ENCODE peak calls at places on chromosome 2, in nine cellular contexts. P is NCI-H146; E is A549; O is T-helper 22 cell; S is dorsolateral prefrontal cortex; X is left cardiac atrium; M is activated CD4-positive, alpha-beta T cell treated with anti-CD3 and anti-CD28 coated beads, Interleukin-2, amount 50 U/mL, for 24 hours; V is T-helper 17 cell; C is RCC 7860. D is an unnamed sample.

GRCh38 chr2:1591978-1592907 is 152.1 kb downstream of the PXDN start:
- DNase-seq in V (no peak), X (peak), P (no peak), S (peak), O (no peak), M (no peak), C (no peak), E (peak), D (no peak)

GRCh38 chr2:37156071-37156856 is 516 bp downstream of the EIF2AK2 start:
- DNase-seq in C (no peak), V (no peak), P (peak), E (peak), M (peak), X (peak), O (no peak), S (peak), D (peak)

GRCh38 chr2:7118606-7119503 is 201.6 kb downstream of the RNF144A start:
- DNase-seq in C (no peak), O (no peak), X (no peak), E (peak), S (no peak), V (no peak), M (no peak), P (peak), D (peak)

GRCh38 chr2:158923180-158923594 is 45.3 kb upstream of the TANC1 start:
- DNase-seq in E (no peak), V (no peak), O (no peak), X (no peak), C (no peak), S (no peak), M (no peak), P (no peak), D (no peak)

GRCh38 chr2:215870088-215870490 is 143.3 kb downstream of the MREG start:
- DNase-seq in P (no peak), S (no peak), C (no peak), X (peak), E (peak), M (no peak), V (no peak), O (no peak), D (no peak)

GRCh38 chr2:238914648-238915015 is 66.7 kb downstream of the TWIST2 start:
- DNase-seq in S (no peak), V (no peak), C (peak), M (no peak), O (no peak), P (no peak), X (peak), E (no peak), D (no peak)

GRCh38 chr2:30235008-30235655 is 3.8 kb downstream of the LBH start:
- DNase-seq in C (peak), O (peak), X (no peak), E (no peak), P (no peak), V (no peak), M (no peak), S (no peak), D (no peak)

GRCh38 chr2:201775326-201775725 is 5.4 kb downstream of the ALS2 start:
- DNase-seq in X (no peak), V (no peak), M (no peak), O (no peak), P (no peak), C (no peak), S (no peak), E (no peak), D (peak)

GRCh38 chr2:225040862-225041209 is 1.4 kb downstream of the DOCK10 start:
- DNase-seq in V (peak), C (no peak), P (no peak), O (peak), E (peak), X (no peak), S (peak), M (no peak), D (no peak)

GRCh38 chr2:220876074-220876824 is 695.9 kb downstream of the EPHA4 start:
- DNase-seq in M (no peak), E (no peak), P (no peak), S (no peak), O (no peak), C (no peak), V (no peak), X (no peak), D (no peak)

D was measured in DMS53.